ENCODE peak calls at places on chromosomes 13 and 19, in nine cellular contexts. R, V, Z, P, C, D, H, Q and G are unnamed samples.

GRCh38 chr19:2556221-2557092 is 80.5 kb downstream of the GADD45B start:
- DNase-seq in R (peak; percentile 33), V (no peak), Z (no peak), P (no peak), C (no peak), D (peak; percentile 60), H (no peak), Q (no peak), G (no peak)

GRCh38 chr13:48645845-48646244 is 7.9 kb upstream of the CYSLTR2 start:
- DNase-seq in R (no peak), V (no peak), Z (no peak), P (no peak), C (no peak), D (peak; percentile 67), H (no peak), Q (no peak), G (no peak)

GRCh38 chr13:33415822-33416221 is 130.3 kb upstream of the STARD13 start:
- DNase-seq in R (no peak), V (no peak), Z (no peak), P (no peak), C (no peak), D (no peak), H (no peak), Q (no peak), G (no peak)

GRCh38 chr13:51729853-51730553 is 74.0 kb downstream of the DHRS12 start:
- DNase-seq in R (peak; percentile 52), V (no peak), Z (no peak), P (no peak), C (no peak), D (no peak), H (no peak), Q (peak; percentile 62), G (no peak)

GRCh38 chr13:98175823-98176222 is 1.2 kb downstream of the RNF113B start:
- DNase-seq in R (no peak), V (no peak), Z (no peak), P (no peak), C (no peak), D (no peak), H (no peak), Q (no peak), G (no peak)

GRCh38 chr13:34246511-34246910 is 428.6 kb downstream of the RFC3 start:
- DNase-seq in R (no peak), V (no peak), Z (no peak), P (no peak), C (no peak), D (no peak), H (no peak), Q (no peak), G (no peak)

GRCh38 chr13:68428292-68428691 is 1198.2 kb upstream of the PCDH9 start:
- DNase-seq in R (no peak), V (no peak), Z (no peak), P (no peak), C (no peak), D (no peak), H (no peak), Q (no peak), G (no peak)

GRCh38 chr13:20053016-20053415 is 94.5 kb downstream of the ZMYM2 start:
- DNase-seq in R (no peak), V (no peak), Z (no peak), P (no peak), C (no peak), D (no peak), H (no peak), Q (no peak), G (no peak)

GRCh38 chr13:48235100-48235813 is 2.3 kb downstream of the ITM2B start:
- DNase-seq in R (no peak), V (peak; percentile 19), Z (no peak), P (no peak), C (no peak), D (peak; percentile 68), H (peak; percentile 55), Q (no peak), G (peak; percentile 19)

GRCh38 chr13:114077938-114078335 is 54.5 kb downstream of the RASA3 start:
- DNase-seq in R (peak; percentile 26), V (no peak), Z (no peak), P (no peak), C (no peak), D (peak; percentile 64), H (no peak), Q (no peak), G (no peak)

GRCh38 chr19:50728084-50728737 is 5.0 kb downstream of the CLEC11A start:
- DNase-seq in R (peak; percentile 89), V (no peak), Z (peak; percentile 82), P (peak; percentile 68), C (no peak), D (peak; percentile 99), H (peak; percentile 95), Q (no peak), G (no peak)

GRCh38 chr13:25977216-25977615 is 74.6 kb downstream of the SHISA2 start:
- DNase-seq in R (no peak), V (no peak), Z (no peak), P (no peak), C (peak; percentile 51), D (peak; percentile 93), H (no peak), Q (no peak), G (no peak)

GRCh38 chr13:79776538-79776937 is 295.6 kb downstream of the NDFIP2 start:
- DNase-seq in R (no peak), V (no peak), Z (no peak), P (no peak), C (no peak), D (no peak), H (no peak), Q (no peak), G (no peak)

GRCh38 chr13:102555914-102556553 is 40.8 kb upstream of the TPP2 start:
- DNase-seq in R (no peak), V (peak; percentile 2), Z (no peak), P (no peak), C (peak; percentile 77), D (no peak), H (peak; percentile 64), Q (peak; percentile 6), G (peak; percentile 14)

GRCh38 chr13:33191425-33192221 is 93.9 kb downstream of the STARD13 start:
- DNase-seq in R (no peak), V (no peak), Z (no peak), P (no peak), C (no peak), D (no peak), H (no peak), Q (no peak), G (no peak)

GRCh38 chr13:44434441-44435141 is 61.0 kb downstream of the SERP2 start:
- DNase-seq in R (peak; percentile 50), V (no peak), Z (no peak), P (no peak), C (no peak), D (peak; percentile 42), H (no peak), Q (no peak), G (no peak)

GRCh38 chr19:32397736-32398135 is 7.8 kb upstream of the DPY19L3 start:
- DNase-seq in R (no peak), V (no peak), Z (no peak), P (no peak), C (no peak), D (no peak), H (no peak), Q (peak; percentile 81), G (no peak)

GRCh38 chr13:40377783-40378182 is 288.7 kb downstream of the FOXO1 start:
- DNase-seq in R (no peak), V (no peak), Z (no peak), P (no peak), C (no peak), D (no peak), H (no peak), Q (no peak), G (no peak)

GRCh38 chr13:92197669-92198068 is 799.2 kb downstream of the GPC5 start:
- DNase-seq in R (no peak), V (no peak), Z (no peak), P (no peak), C (no peak), D (no peak), H (no peak), Q (no peak), G (no peak)